ENCODE peak calls at places on chromosomes 4 and X, in nine cellular contexts. Z is tibial artery, L is suprapubic skin, J is body of pancreas, C is adipocyte, B is psoas muscle, W is sigmoid colon, I is neural progenitor cell, Y is testis. G is an unnamed sample. For H3K9me3 and H3K36me3, the result is how much of the 10 kb centered on the place peaks cover.

GRCh38 chr4:167020410-167020809 is 213.9 kb downstream of the SPOCK3 start:
- DNase-seq in Z (no peak), L (no peak), J (no peak), C (no peak), B (no peak), W (no peak), I (peak), Y (no peak), G (no peak)

GRCh38 chr4:80113615-80114014 is 40.6 kb upstream of the ANTXR2 start:
- DNase-seq in Z (no peak), L (no peak), J (no peak), C (no peak), B (no peak), W (no peak), I (no peak), Y (no peak), G (no peak)

GRCh38 chr4:184648220-184649025 is 824 bp downstream of the CASP3 start:
- DNase-seq in Z (peak), L (peak), J (peak), C (peak), B (peak), W (peak), I (peak), Y (peak), G (peak)

GRCh38 chr4:69075061-69075792 is 21.0 kb upstream of the UGT2B7 start:
- DNase-seq in Z (no peak), L (no peak), J (no peak), C (no peak), B (no peak), W (no peak), I (no peak), Y (no peak), G (no peak)

GRCh38 chrX:150575415-150575814 is 7.0 kb downstream of the MTM1 start:
- DNase-seq in Z (no peak), L (no peak), J (no peak), C (peak), B (no peak), W (no peak), I (no peak), Y (no peak), G (no peak)

GRCh38 chr4:8044244-8044643 is 104.6 kb upstream of the AFAP1 start:
- DNase-seq in Z (no peak), L (no peak), J (no peak), C (no peak), B (no peak), W (no peak), I (no peak), Y (no peak), G (no peak)

GRCh38 chr4:186725422-186726149 is 1.9 kb upstream of the FAT1 start:
- DNase-seq in Z (peak), L (peak), J (peak), C (peak), B (peak), W (peak), I (peak), Y (peak), G (peak)

GRCh38 chr4:7679431-7679830 is 244.7 kb upstream of the PSAPL1 start:
- DNase-seq in Z (no peak), L (no peak), J (no peak), C (no peak), B (no peak), W (no peak), I (no peak), Y (peak), G (no peak)

GRCh38 chr4:24763631-24764302 is 31.6 kb upstream of the SOD3 start:
- DNase-seq in Z (no peak), L (no peak), J (no peak), C (peak), B (peak), W (no peak), I (no peak), Y (no peak), G (no peak)

GRCh38 chr4:8231551-8232049 is 32.5 kb downstream of the SH3TC1 start:
- DNase-seq in Z (no peak), L (no peak), J (no peak), C (no peak), B (no peak), W (no peak), I (no peak), Y (no peak), G (no peak)

GRCh38 chrX:25156323-25156722 is 140.6 kb upstream of the ARX start:
- DNase-seq in Z (no peak), L (no peak), J (no peak), C (no peak), B (no peak), W (no peak), I (no peak), Y (no peak), G (no peak)

DNA sequence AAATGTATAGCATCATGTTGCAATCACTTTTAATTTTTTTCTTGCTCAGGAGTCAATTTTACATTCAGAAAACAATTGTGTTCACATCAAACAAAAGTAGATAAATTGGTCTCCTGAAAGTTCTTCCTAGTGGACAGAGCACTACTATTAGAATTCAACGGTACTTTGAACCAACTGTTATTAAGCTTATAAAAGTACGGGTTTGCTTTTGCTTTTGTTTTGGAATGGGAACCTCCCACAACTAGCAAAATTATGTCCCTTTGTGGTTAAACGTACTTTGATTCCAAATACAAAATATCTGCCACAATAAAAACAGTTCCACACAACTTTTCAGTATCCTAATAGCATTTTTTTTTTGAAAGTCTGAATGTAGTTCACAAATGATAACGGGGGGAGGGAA is 8.6 kb upstream of the MAPK10 start:
- DNase-seq in Z (no peak), L (no peak), J (no peak), C (no peak), B (no peak), W (no peak), I (no peak), Y (no peak), G (no peak)
- H3K9me3 ChIP-seq in Z (under half), L (under half), J (under half), C (under half), B (under half), W (under half), I (under half), Y (under half), G (under half)

DNA sequence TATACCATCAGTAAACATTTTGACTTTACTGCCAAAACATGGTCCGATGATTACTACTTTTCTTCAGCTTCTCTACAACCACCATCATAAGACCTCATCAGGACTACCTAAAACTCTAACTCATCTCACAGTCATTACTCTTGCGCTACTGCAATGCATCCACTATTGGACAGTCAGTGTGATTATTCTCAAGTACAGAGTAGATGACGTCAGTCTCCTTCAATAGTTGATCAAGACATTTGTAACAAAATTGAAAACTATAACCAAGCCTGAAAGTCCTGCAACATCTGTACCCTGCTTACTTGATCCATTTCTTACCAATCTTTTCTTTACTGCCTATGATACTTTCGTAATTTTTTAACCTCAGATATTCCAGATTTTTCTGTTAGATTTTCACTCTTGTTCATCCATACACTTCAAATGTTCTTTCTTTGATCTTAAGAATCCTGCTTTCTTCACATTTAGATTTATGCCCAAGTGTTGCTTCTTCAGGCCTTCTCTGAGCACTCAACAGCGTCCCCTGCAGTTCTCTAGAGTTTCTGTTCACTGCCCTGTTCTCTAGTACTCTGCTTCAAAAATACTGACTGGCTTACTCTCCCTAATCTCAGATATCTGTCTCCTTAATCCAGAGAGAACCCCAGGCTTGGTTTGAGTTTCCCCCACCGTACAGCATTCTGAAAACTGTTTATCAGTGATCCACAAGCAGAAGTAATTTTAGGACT is 1517.6 kb downstream of the STIM2 start:
- DNase-seq in Z (no peak), L (no peak), J (no peak), C (no peak), B (no peak), W (no peak), I (peak), Y (no peak), G (no peak)
- H3K36me3 ChIP-seq in Z (under half), L (under half), J (under half), C (under half), B (under half), W (under half), I (under half), Y (under half), G (under half)

DNA sequence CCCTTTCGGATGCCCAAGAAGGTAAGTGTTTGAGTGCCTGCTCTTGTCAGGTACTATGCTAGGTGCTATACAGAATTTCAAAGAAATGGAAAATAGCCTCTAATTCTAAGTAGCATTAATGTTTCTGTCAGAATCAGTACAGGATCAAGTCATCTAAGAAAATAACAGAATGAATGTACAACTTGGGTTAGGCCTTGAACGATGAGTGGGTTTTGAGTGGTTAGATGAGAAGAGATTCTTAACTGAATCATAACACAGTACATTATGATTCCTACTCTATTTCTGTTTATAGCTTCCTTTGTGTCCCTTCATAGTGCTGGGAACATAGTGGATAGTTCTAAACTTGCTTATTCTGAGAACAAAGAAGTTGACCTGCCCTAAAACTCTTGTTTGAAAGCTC is 253.9 kb downstream of the GLUD2 start:
- DNase-seq in Z (no peak), L (no peak), J (no peak), C (no peak), B (no peak), W (no peak), I (no peak), Y (no peak), G (no peak)
- H3K9me3 ChIP-seq in Z (under half), L (under half), J (under half), C (under half), B (under half), W (under half), I (under half), Y (under half), G (under half)

DNA sequence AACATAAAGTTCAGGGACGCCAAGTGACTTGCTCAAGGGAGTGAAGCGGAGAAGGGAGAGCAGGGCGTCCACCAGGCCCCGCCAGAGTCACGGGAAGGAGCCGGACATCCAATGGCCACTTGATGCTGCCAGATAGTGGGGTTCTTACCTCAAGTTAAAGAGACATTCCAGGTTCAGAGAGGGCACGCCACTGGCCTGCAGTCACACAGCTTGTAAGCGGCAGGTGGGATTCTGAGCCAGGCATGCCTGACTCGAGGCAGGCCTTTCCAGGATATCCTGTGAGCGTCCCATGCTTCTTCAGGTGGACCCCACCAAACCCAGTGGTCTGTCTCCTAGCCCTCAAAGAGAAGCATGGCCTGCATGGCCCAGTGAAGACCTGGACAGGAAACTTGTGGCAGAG is 2.4 kb downstream of the MAN2B2 start:
- DNase-seq in Z (no peak), L (no peak), J (no peak), C (no peak), B (no peak), W (no peak), I (no peak), Y (no peak), G (no peak)
- H3K36me3 ChIP-seq in Z (under half), L (under half), J (under half), C (under half), B (under half), W (under half), I (under half), Y (under half), G (under half)

DNA sequence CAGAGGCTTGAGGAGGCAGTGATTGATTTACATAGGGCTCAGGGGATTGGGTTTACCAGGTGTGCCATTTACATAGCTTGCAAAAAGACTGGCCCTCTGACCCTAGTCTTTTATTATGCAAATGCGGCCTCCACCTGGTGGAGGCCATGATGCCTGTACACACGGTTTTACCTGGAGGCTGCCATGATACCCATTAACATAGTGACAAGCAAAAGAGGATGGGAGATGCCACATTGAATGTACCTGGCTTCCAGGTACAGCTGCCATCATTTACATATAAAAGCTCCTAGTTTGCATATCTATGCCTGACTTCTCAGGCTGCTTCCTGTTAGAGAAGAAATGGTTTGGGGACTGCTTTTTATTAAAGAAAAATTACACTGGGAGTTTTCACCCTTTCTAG is 72.0 kb downstream of the NEXMIF start:
- DNase-seq in Z (no peak), L (no peak), J (no peak), C (no peak), B (no peak), W (no peak), I (no peak), Y (no peak), G (no peak)
- H3K9me3 ChIP-seq in Z (under half), L (under half), J (under half), C (half or more), B (under half), W (under half), I (under half), Y (under half), G (half or more)

DNA sequence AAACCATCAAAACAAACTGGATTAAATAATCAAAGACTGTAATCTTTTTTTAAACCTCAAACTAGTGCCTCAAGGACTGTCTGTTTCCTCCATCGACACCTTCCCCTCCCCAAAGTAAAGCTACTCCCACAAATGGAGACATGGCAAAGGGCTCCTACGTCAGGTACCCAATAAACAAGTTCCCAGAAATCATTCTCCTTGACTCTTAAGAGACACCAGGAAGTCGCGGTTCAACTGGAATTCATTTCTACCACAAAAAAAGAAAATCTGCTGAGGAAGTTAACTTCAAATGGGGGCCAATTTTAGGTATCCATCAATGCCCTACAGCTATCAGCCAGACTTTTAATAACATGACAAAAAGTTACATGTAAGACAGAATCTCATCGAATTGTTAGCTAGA is 2.5 kb downstream of the RPS4X start:
- DNase-seq in Z (no peak), L (no peak), J (no peak), C (no peak), B (no peak), W (no peak), I (no peak), Y (no peak), G (no peak)
- H3K36me3 ChIP-seq in Z (half or more), L (under half), J (under half), C (half or more), B (half or more), W (under half), I (under half), Y (under half), G (under half)